ENCODE peak calls at places on chromosomes 13 and 19, in seven cellular contexts. S is NCI-H2081; C is RWPE1; E is activated naive CD8-positive, alpha-beta T cell treated with anti-CD3 and anti-CD28 coated beads, Interleukin-2, amount 50 U/mL, for 24 hours; G is CD8-positive, alpha-beta T cell; K is stimulated activated CD4-positive, alpha-beta T cell treated with anti-CD3 and anti-CD28 coated beads, Interleukin-15, amount 100 ng/mL, for 1 hour; V is GM12864. J is an unnamed sample.

GRCh38 chr13:106156468-106156867 is 379.0 kb downstream of the EFNB2 start:
- DNase-seq in V (no peak), E (no peak), K (no peak), C (peak; percentile 86), G (no peak), S (no peak), J (peak; percentile 97)

GRCh38 chr19:30535011-30535410 is 162.8 kb downstream of the ZNF536 start:
- DNase-seq in V (no peak), G (no peak), K (no peak), E (no peak), C (no peak), S (no peak), J (no peak)

GRCh38 chr19:5627395-5627904 is 4.6 kb downstream of the SAFB start:
- DNase-seq in C (no peak), G (peak; percentile 30), K (no peak), V (peak; percentile 56), E (peak; percentile 57), S (no peak), J (no peak)

GRCh38 chr19:32543107-32543900 is 37.7 kb upstream of the PDCD5 start:
- DNase-seq in V (no peak), K (no peak), S (no peak), E (no peak), G (no peak), C (peak; percentile 20), J (peak; percentile 8)

GRCh38 chr19:15265849-15266248 is 33.6 kb upstream of the EPHX3 start:
- DNase-seq in E (no peak), K (no peak), S (peak; percentile 87), G (no peak), V (no peak), C (peak; percentile 62), J (peak; percentile 47)

GRCh38 chr19:36093687-36094086 is 17.3 kb upstream of the OVOL3 start:
- DNase-seq in G (no peak), C (no peak), S (no peak), E (no peak), V (no peak), K (no peak), J (no peak)

GRCh38 chr13:84962141-84962750 is 837.0 kb downstream of the SLITRK6 start:
- DNase-seq in E (no peak), K (no peak), G (no peak), C (no peak), S (no peak), V (no peak), J (no peak)

GRCh38 chr19:31128291-31128690 is 220.9 kb downstream of the TSHZ3 start:
- DNase-seq in E (no peak), C (no peak), V (no peak), G (no peak), S (no peak), K (no peak), J (no peak)

GRCh38 chr19:41324921-41325639 is 15.1 kb downstream of the CCDC97 start:
- DNase-seq in S (no peak), C (peak; percentile 84), V (no peak), E (no peak), K (no peak), G (peak; percentile 51), J (peak; percentile 65)

GRCh38 chr19:40974633-40975037 is 16.4 kb upstream of the CYP2B6 start:
- DNase-seq in E (peak; percentile 80), C (peak; percentile 56), G (peak; percentile 80), K (peak; percentile 50), V (peak; percentile 40), S (peak; percentile 36), J (peak; percentile 35)

GRCh38 chr13:35936579-35936978 is 194.6 kb downstream of the DCLK1 start:
- DNase-seq in C (no peak), V (no peak), K (no peak), S (no peak), E (no peak), G (no peak), J (no peak)

GRCh38 chr19:12289790-12290065 is 5.0 kb downstream of the ZNF44 start:
- DNase-seq in G (no peak), K (no peak), E (no peak), S (no peak), V (no peak), C (no peak), J (no peak)

GRCh38 chr19:45264781-45265317 is 13.8 kb downstream of the MARK4 start:
- DNase-seq in S (no peak), C (no peak), G (no peak), K (no peak), V (no peak), E (no peak), J (no peak)

GRCh38 chr13:48783181-48783630 is 129.5 kb downstream of the CYSLTR2 start:
- DNase-seq in V (no peak), S (no peak), K (no peak), E (no peak), C (peak; percentile 43), G (no peak), J (peak; percentile 94)

GRCh38 chr13:76868451-76868850 is 17.8 kb downstream of the KCTD12 start:
- DNase-seq in C (no peak), K (no peak), S (no peak), E (no peak), V (no peak), G (no peak), J (no peak)

GRCh38 chr13:33794576-33794975 is 23.4 kb upstream of the RFC3 start:
- DNase-seq in S (no peak), V (no peak), G (no peak), C (no peak), K (no peak), E (no peak), J (no peak)

GRCh38 chr19:925912-926594 is at the start of gene ARID3A:
- DNase-seq in S (peak; percentile 54), E (no peak), G (no peak), C (peak; percentile 76), V (no peak), K (no peak), J (no peak)

GRCh38 chr13:28251462-28251861 is 113.1 kb downstream of the PAN3 start:
- DNase-seq in G (no peak), C (no peak), K (no peak), S (no peak), E (no peak), V (no peak), J (no peak)

GRCh38 chr19:3102239-3103140 is 8.3 kb downstream of the GNA11 start:
- DNase-seq in C (no peak), K (no peak), S (no peak), G (no peak), E (no peak), V (no peak), J (no peak)

GRCh38 chr13:107239213-107239612 is 671.3 kb upstream of the ARGLU1 start:
- DNase-seq in G (no peak), C (no peak), E (no peak), V (no peak), S (no peak), K (no peak), J (no peak)

GRCh38 chr13:46295531-46296464 is 84.1 kb downstream of the LRRC63 start:
- DNase-seq in K (no peak), G (peak; percentile 69), S (no peak), C (peak; percentile 22), V (peak; percentile 47), E (peak; percentile 50), J (peak; percentile 82)

GRCh38 chr19:46665072-46665471 is 4.1 kb upstream of the DACT3 start:
- DNase-seq in E (no peak), G (no peak), V (no peak), C (no peak), S (no peak), K (no peak), J (no peak)

GRCh38 chr19:10655457-10656312 is 1.5 kb downstream of the ILF3 start:
- DNase-seq in C (no peak), E (peak; percentile 14), V (no peak), G (no peak), S (peak; percentile 64), K (no peak), J (no peak)

GRCh38 chr13:73894995-73895571 is 239.1 kb downstream of the KLF12 start:
- DNase-seq in K (no peak), G (no peak), C (no peak), V (no peak), S (no peak), E (no peak), J (no peak)

GRCh38 chr19:54188224-54188871 is 1.0 kb downstream of the MBOAT7 start:
- DNase-seq in E (peak; percentile 65), S (no peak), C (no peak), V (no peak), G (peak; percentile 68), K (no peak), J (no peak)

GRCh38 chr13:93859666-93860065 is 619.8 kb downstream of the DCT start:
- DNase-seq in G (no peak), S (no peak), C (no peak), K (no peak), V (no peak), E (no peak), J (peak; percentile 74)

GRCh38 chr13:24328145-24328544 is 18.8 kb downstream of the C1QTNF9 start:
- DNase-seq in V (no peak), E (no peak), S (no peak), K (no peak), C (no peak), G (no peak), J (no peak)

GRCh38 chr13:21979156-21979819 is 308.4 kb downstream of the FGF9 start:
- DNase-seq in K (no peak), C (no peak), V (no peak), G (no peak), S (no peak), E (no peak), J (no peak)

GRCh38 chr19:13692096-13692495 is 72.2 kb upstream of the MRI1 start:
- DNase-seq in K (no peak), E (no peak), V (no peak), C (peak; percentile 63), S (peak; percentile 57), G (no peak), J (no peak)

GRCh38 chr13:89627991-89628390 is 1719.5 kb upstream of the MIR17HG start:
- DNase-seq in E (no peak), G (no peak), K (no peak), C (peak; percentile 1), S (no peak), V (no peak), J (peak; percentile 8)

GRCh38 chr19:11200931-11201330 is 3.6 kb upstream of the KANK2 start:
- DNase-seq in E (no peak), V (no peak), K (no peak), G (no peak), C (no peak), S (no peak), J (no peak)

GRCh38 chr13:21511841-21512240 is 52.7 kb upstream of the ZDHHC20 start:
- DNase-seq in S (peak; percentile 25), C (peak; percentile 52), K (no peak), V (no peak), G (no peak), E (no peak), J (peak; percentile 20)

GRCh38 chr19:49907745-49908446 is 11.2 kb upstream of the IL4I1 start:
- DNase-seq in V (no peak), E (no peak), C (no peak), S (no peak), K (no peak), G (no peak), J (no peak)

GRCh38 chr19:18941628-18942354 is 774 bp upstream of the HOMER3 start:
- DNase-seq in V (no peak), E (no peak), C (no peak), S (no peak), K (no peak), G (no peak), J (no peak)

GRCh38 chr19:36772341-36773222 is at the start of gene ZNF850:
- DNase-seq in K (peak; percentile 86), C (peak; percentile 89), G (peak; percentile 95), E (peak; percentile 92), S (peak; percentile 93), V (peak; percentile 88), J (peak; percentile 85)

GRCh38 chr19:45361608-45362007 is 8.8 kb downstream of the ERCC2 start:
- DNase-seq in S (no peak), C (no peak), K (no peak), G (no peak), E (no peak), V (no peak), J (no peak)

GRCh38 chr19:6060600-6061391 is 49.5 kb downstream of the RFX2 start:
- DNase-seq in E (peak; percentile 40), S (no peak), V (no peak), K (peak; percentile 18), C (peak; percentile 89), G (peak; percentile 54), J (no peak)

GRCh38 chr13:73677041-73677589 is 457.1 kb downstream of the KLF12 start:
- DNase-seq in C (peak; percentile 75), E (no peak), S (peak; percentile 3), G (no peak), V (no peak), K (no peak), J (peak; percentile 24)